ENCODE peak calls at places on chromosomes 16 and 17, in six cellular contexts. P, T, R, Z, D and H are unnamed samples.

GRCh38 chr16:9372934-9373890 is 281.8 kb downstream of the HAPSTR1 start:
- DNase-seq in P (no peak), T (peak), R (peak), Z (no peak), D (no peak), H (no peak)

GRCh38 chr16:25065899-25066298 is 45.6 kb upstream of the LCMT1 start:
- DNase-seq in P (no peak), T (no peak), R (peak), Z (no peak), D (no peak), H (no peak)

GRCh38 chr16:55035037-55035436 is 104.4 kb downstream of the IRX5 start:
- DNase-seq in P (no peak), T (peak), R (peak), Z (peak), D (no peak), H (no peak)

GRCh38 chr16:4309833-4310266 is 6.0 kb upstream of the GLIS2 start:
- DNase-seq in P (peak), T (peak), R (no peak), Z (peak), D (peak), H (peak)

GRCh38 chr17:55038291-55038690 is 69.7 kb downstream of the STXBP4 start:
- DNase-seq in P (no peak), T (no peak), R (no peak), Z (no peak), D (no peak), H (no peak)

GRCh38 chr16:57305159-57305811 is 20.8 kb upstream of the PLLP start:
- DNase-seq in P (no peak), T (no peak), R (no peak), Z (no peak), D (no peak), H (no peak)

GRCh38 chr16:87973721-87974120 is 22.5 kb downstream of the BANP start:
- DNase-seq in P (no peak), T (no peak), R (no peak), Z (no peak), D (no peak), H (no peak)

GRCh38 chr17:40281663-40282062 is 6.0 kb upstream of the CDC6 start:
- DNase-seq in P (no peak), T (no peak), R (no peak), Z (no peak), D (no peak), H (no peak)

GRCh38 chr17:78995022-78995760 is 14.4 kb downstream of the CANT1 start:
- DNase-seq in P (no peak), T (no peak), R (peak), Z (no peak), D (no peak), H (no peak)

GRCh38 chr17:1792495-1793446 is 30.9 kb downstream of the SERPINF1 start:
- DNase-seq in P (no peak), T (no peak), R (no peak), Z (no peak), D (no peak), H (no peak)

GRCh38 chr16:85759136-85759535 is 8.2 kb upstream of the C16orf74 start:
- DNase-seq in P (no peak), T (no peak), R (no peak), Z (no peak), D (no peak), H (peak)

GRCh38 chr16:69404275-69404805 is 18.5 kb upstream of the TERF2 start:
- DNase-seq in P (peak), T (no peak), R (no peak), Z (no peak), D (no peak), H (no peak)

GRCh38 chr17:73586153-73586906 is 57.9 kb downstream of the SDK2 start:
- DNase-seq in P (no peak), T (no peak), R (no peak), Z (no peak), D (no peak), H (no peak)

GRCh38 chr16:50265260-50265659 is 1.1 kb upstream of the ADCY7 start:
- DNase-seq in P (no peak), T (no peak), R (peak), Z (no peak), D (peak), H (no peak)

GRCh38 chr17:79023886-79024771 is at the start of gene C1QTNF1:
- DNase-seq in P (peak), T (peak), R (peak), Z (no peak), D (no peak), H (peak)

GRCh38 chr17:8125196-8125946 is 1.5 kb upstream of the HES7 start:
- DNase-seq in P (peak), T (peak), R (peak), Z (peak), D (peak), H (peak)

GRCh38 chr17:60006160-60006559 is 41.6 kb upstream of the RNFT1 start:
- DNase-seq in P (no peak), T (no peak), R (no peak), Z (no peak), D (no peak), H (no peak)

GRCh38 chr17:18117974-18118632 is 9.5 kb downstream of the MYO15A start:
- DNase-seq in P (no peak), T (no peak), R (no peak), Z (no peak), D (no peak), H (no peak)

GRCh38 chr17:77453613-77454559 is 313.1 kb downstream of the SEC14L1 start:
- DNase-seq in P (peak), T (no peak), R (no peak), Z (no peak), D (no peak), H (no peak)

GRCh38 chr17:245020-245419 is 63.6 kb upstream of the DOC2B start:
- DNase-seq in P (no peak), T (no peak), R (no peak), Z (no peak), D (no peak), H (no peak)

GRCh38 chr16:30076276-30076791 is 540 bp downstream of the PPP4C start:
- DNase-seq in P (no peak), T (no peak), R (no peak), Z (no peak), D (no peak), H (no peak)

GRCh38 chr16:2186064-2186463 is 10.3 kb downstream of the CASKIN1 start:
- DNase-seq in P (no peak), T (no peak), R (no peak), Z (no peak), D (no peak), H (no peak)

GRCh38 chr16:53495325-53495724 is 7.7 kb downstream of the AKTIP start:
- DNase-seq in P (no peak), T (no peak), R (no peak), Z (no peak), D (no peak), H (no peak)

GRCh38 chr17:2011421-2012371 is 13.4 kb downstream of the RTN4RL1 start:
- DNase-seq in P (peak), T (no peak), R (no peak), Z (no peak), D (no peak), H (no peak)

GRCh38 chr16:8675183-8676159 is 1.1 kb downstream of the ABAT start:
- DNase-seq in P (no peak), T (no peak), R (no peak), Z (no peak), D (peak), H (no peak)

GRCh38 chr16:80113876-80114574 is 426.8 kb upstream of the DYNLRB2 start:
- DNase-seq in P (no peak), T (no peak), R (no peak), Z (no peak), D (no peak), H (no peak)

GRCh38 chr17:10118788-10119130 is 79.6 kb downstream of the GAS7 start:
- DNase-seq in P (no peak), T (no peak), R (peak), Z (no peak), D (no peak), H (no peak)

GRCh38 chr17:55152236-55152635 is 112.5 kb upstream of the HLF start:
- DNase-seq in P (peak), T (no peak), R (no peak), Z (no peak), D (no peak), H (no peak)

GRCh38 chr16:2143874-2144485 is 4.4 kb upstream of the RAB26 start:
- DNase-seq in P (no peak), T (no peak), R (no peak), Z (no peak), D (no peak), H (no peak)

GRCh38 chr16:14193316-14193871 is 122.3 kb downstream of the MRTFB start:
- DNase-seq in P (no peak), T (no peak), R (no peak), Z (no peak), D (no peak), H (no peak)

GRCh38 chr16:22813223-22813945 is 578 bp upstream of the HS3ST2 start:
- DNase-seq in P (peak), T (peak), R (peak), Z (no peak), D (no peak), H (no peak)

GRCh38 chr17:77735051-77735340 is 223.5 kb upstream of the TNRC6C start:
- DNase-seq in P (no peak), T (no peak), R (no peak), Z (no peak), D (no peak), H (no peak)

GRCh38 chr16:50121721-50122445 is 31.2 kb upstream of the TENT4B start:
- DNase-seq in P (no peak), T (no peak), R (no peak), Z (no peak), D (no peak), H (no peak)

GRCh38 chr16:1019934-1020305 is 38.4 kb downstream of the SOX8 start:
- DNase-seq in P (peak), T (no peak), R (no peak), Z (no peak), D (no peak), H (no peak)

GRCh38 chr17:63647936-63648335 is 25.7 kb downstream of the MAP3K3 start:
- DNase-seq in P (no peak), T (no peak), R (no peak), Z (no peak), D (no peak), H (no peak)

GRCh38 chr16:27320261-27321012 is 6.7 kb downstream of the IL4R start:
- DNase-seq in P (no peak), T (no peak), R (no peak), Z (no peak), D (no peak), H (no peak)

GRCh38 chr17:68981288-68981687 is 26.1 kb upstream of the ABCA8 start:
- DNase-seq in P (peak), T (no peak), R (no peak), Z (peak), D (no peak), H (no peak)

GRCh38 chr16:50329446-50330189 is 39.2 kb downstream of the BRD7 start:
- DNase-seq in P (no peak), T (no peak), R (no peak), Z (no peak), D (no peak), H (no peak)

GRCh38 chr16:67192781-67193260 is 866 bp downstream of the E2F4 start:
- DNase-seq in P (no peak), T (no peak), R (no peak), Z (no peak), D (no peak), H (no peak)

GRCh38 chr16:67190448-67191399 is 788 bp upstream of the EXOC3L1 start:
- DNase-seq in P (no peak), T (no peak), R (no peak), Z (no peak), D (no peak), H (no peak)

GRCh38 chr16:67191410-67191994 is 453 bp upstream of the E2F4 start:
- DNase-seq in P (no peak), T (no peak), R (no peak), Z (no peak), D (no peak), H (no peak)

GRCh38 chr16:67190041-67190440 is at the start of gene EXOC3L1:
- DNase-seq in P (no peak), T (no peak), R (no peak), Z (no peak), D (no peak), H (no peak)

GRCh38 chr16:67191995-67192681 is at the start of gene E2F4:
- DNase-seq in P (peak), T (peak), R (peak), Z (peak), D (peak), H (peak)
- TF ChIP-seq CTCF in P (no peak), T (no peak), R (no peak), Z (no peak), D (no peak), H (no peak)

DNA sequence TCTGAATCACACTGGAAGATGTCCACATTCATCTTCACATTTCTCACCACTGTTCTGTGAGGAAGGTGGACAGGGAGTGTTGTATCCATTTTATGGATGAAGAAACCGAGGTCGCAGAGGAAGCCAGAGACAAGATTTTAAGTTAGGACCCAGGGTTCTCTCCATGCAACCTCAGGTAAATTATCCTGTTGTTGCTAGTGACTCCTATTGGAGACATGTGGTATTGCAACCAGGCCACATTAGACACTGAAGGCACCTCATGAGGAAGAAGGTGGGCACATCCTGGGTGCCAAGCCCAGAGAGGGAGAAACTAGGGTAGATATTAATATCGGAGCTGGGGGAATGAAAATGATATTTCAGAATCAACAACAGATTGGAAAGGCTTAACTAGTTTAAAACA is 8.5 kb upstream of the WNT9B start:
- DNase-seq in P (no peak), T (no peak), R (no peak), Z (no peak), D (no peak), H (no peak)
- TF ChIP-seq CTCF in P (peak), T (peak), R (peak), Z (peak), D (no peak), H (no peak)

GRCh38 chr17:19546289-19547065 is 12.8 kb downstream of the SLC47A1 start:
- DNase-seq in P (peak), T (no peak), R (no peak), Z (no peak), D (no peak), H (no peak)
- TF ChIP-seq CTCF in P (no peak), T (no peak), R (peak), Z (peak), D (no peak), H (no peak)

DNA sequence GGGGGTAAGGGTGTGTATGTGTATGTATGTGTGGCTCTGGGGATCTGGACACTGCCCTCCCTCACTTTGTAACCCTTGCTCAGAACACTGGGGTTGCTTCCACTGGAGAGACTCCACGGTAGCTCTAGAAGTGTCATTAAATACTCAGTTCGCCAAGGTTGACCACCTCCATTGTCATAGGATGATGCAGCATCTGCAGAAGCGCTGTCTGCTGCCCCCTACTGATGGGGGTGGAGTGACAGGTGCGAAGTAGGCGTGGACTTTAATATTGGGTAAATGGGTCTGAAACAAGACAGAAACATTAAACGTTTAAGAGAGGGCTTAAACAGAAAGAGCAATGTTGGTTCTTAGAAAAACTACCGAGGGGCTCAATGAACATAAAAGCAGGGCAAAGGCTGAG is 35.5 kb upstream of the STAC2 start:
- DNase-seq in P (no peak), T (peak), R (peak), Z (no peak), D (no peak), H (no peak)
- TF ChIP-seq CTCF in P (peak), T (peak), R (peak), Z (peak), D (no peak), H (no peak)

DNA sequence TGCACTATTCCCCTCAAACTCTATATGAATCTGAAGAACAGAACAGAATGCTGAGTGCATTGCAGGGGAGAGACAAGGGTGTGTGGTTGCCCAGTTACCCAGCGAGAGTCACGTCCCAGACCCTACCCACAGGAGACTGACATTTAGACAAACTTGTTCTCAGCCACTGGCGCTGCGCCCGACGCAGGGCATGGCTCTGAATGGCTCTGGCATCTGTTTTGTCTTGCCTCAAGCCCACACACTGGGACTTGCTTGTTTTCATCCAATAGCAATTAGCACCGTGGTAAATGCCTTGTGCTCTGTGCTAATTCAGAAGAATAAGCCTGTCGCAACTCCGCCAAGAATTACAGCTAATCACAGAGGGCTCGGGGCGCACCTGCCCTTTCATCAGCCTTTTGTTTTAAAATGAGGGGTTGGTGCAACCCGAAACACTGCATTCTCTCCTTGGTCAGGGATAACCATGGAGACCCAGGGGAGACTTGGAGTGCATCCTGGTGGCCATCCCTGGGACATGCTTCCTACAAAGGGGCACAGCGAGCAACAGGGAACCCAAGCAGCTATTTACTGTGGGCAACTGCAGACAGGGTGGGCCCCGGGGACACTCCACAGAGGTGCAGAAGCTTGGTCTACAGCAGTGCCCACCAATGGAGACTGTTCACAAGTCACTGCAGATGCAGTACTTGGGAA is 220.5 kb upstream of the ZFHX3 start:
- DNase-seq in P (peak), T (peak), R (no peak), Z (no peak), D (no peak), H (no peak)
- TF ChIP-seq CTCF in P (peak), T (no peak), R (peak), Z (peak), D (no peak), H (no peak)

DNA sequence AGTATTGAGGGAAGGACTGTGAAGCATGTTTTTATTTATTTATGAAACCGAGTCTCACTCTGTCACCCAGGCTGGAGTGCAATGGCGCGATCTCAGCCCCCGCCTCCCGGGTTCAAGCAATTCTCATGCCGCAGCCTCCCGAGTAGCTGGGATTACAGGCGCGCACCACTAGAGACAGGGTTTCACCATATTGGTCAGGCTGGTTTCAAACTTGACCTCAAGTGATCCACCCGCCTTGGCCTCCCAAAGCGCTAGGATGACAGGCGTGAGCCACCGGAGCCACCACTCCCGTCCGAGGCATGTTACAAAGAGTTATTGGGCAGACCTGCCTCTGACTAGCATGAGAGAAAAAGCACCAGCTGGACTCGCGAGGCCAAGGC is 3.1 kb downstream of the MRPL12 start:
- DNase-seq in P (no peak), T (no peak), R (no peak), Z (no peak), D (no peak), H (no peak)
- TF ChIP-seq CTCF in P (no peak), T (no peak), R (no peak), Z (no peak), D (no peak), H (no peak)

GRCh38 chr17:33688771-33689170 is 395.7 kb upstream of the ASIC2 start:
- DNase-seq in P (no peak), T (no peak), R (no peak), Z (no peak), D (no peak), H (no peak)

GRCh38 chr17:33684714-33685113 is 391.6 kb upstream of the ASIC2 start:
- DNase-seq in P (no peak), T (no peak), R (no peak), Z (no peak), D (no peak), H (no peak)

GRCh38 chr17:33682622-33683021 is 389.5 kb upstream of the ASIC2 start:
- DNase-seq in P (no peak), T (no peak), R (no peak), Z (no peak), D (no peak), H (no peak)

GRCh38 chr17:33687831-33688230 is 394.7 kb upstream of the ASIC2 start:
- DNase-seq in P (no peak), T (no peak), R (no peak), Z (no peak), D (no peak), H (no peak)

DNA sequence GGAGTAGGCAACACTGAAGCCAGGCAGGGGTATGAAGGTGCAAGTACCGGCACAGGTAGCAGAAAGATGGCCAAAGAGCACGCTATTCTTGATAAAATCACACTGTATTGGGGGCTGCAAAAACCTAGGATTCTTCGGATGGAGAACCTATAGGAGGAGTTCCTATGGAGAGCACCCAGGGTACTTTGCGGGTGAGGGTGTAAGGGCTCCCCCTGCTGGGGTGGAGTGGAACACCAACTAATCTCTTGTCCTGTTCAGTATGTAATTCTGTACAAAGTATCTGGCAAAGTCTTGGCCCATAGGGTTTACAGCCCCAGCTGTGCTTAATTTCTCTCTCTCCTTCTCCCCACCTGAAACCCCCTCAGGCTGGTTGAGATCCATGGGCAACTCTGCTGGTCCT is 393.1 kb upstream of the ASIC2 start:
- DNase-seq in P (no peak), T (peak), R (peak), Z (no peak), D (no peak), H (no peak)
- TF ChIP-seq CTCF in P (no peak), T (peak), R (peak), Z (peak), D (peak), H (no peak)